ENCODE peak calls at places on chromosomes 11 and 22, in ten cellular contexts. One of them, this sample, is unnamed.

GRCh38 chr11:97702948-97703347 is 1313.1 kb downstream of the JRKL start:
- DNase-seq in PC-9: no peak
- DNase-seq in CD8-positive, alpha-beta T cell: no peak
- DNase-seq in naive thymus-derived CD8-positive, alpha-beta T cell: no peak
- DNase-seq in activated T-helper 1 cell treated with anti-CD3 and anti-CD28 coated beads, Interleukin-12 subunit alpha, Interleukin-12 subunit beta, Interleukin-2, Interleukin-4 antibody, amounts not matched to agents 30 ng/mL and 10 ng/mL and 1 ng/mL, durations not matched to agents 14 hours and 24 hours and 36 hours: no peak
- DNase-seq in OCI-LY7: no peak
- DNase-seq in EL: no peak
- DNase-seq in neural progenitor cell: no peak
- DNase-seq in kidney tubule cell: no peak
- DNase-seq in WTC11: no peak
- DNase-seq in this sample: no peak

GRCh38 chr11:133966924-133967598 is 10.3 kb upstream of the IGSF9B start:
- DNase-seq in PC-9: no peak
- DNase-seq in CD8-positive, alpha-beta T cell: peak
- DNase-seq in naive thymus-derived CD8-positive, alpha-beta T cell: peak
- DNase-seq in activated T-helper 1 cell treated with anti-CD3 and anti-CD28 coated beads, Interleukin-12 subunit alpha, Interleukin-12 subunit beta, Interleukin-2, Interleukin-4 antibody, amounts not matched to agents 30 ng/mL and 10 ng/mL and 1 ng/mL, durations not matched to agents 14 hours and 24 hours and 36 hours: peak
- DNase-seq in OCI-LY7: no peak
- DNase-seq in EL: no peak
- DNase-seq in neural progenitor cell: peak
- DNase-seq in kidney tubule cell: peak
- DNase-seq in WTC11: peak
- DNase-seq in this sample: peak

GRCh38 chr11:86015699-86016098 is 53.2 kb downstream of the PICALM start:
- DNase-seq in PC-9: no peak
- DNase-seq in CD8-positive, alpha-beta T cell: no peak
- DNase-seq in naive thymus-derived CD8-positive, alpha-beta T cell: no peak
- DNase-seq in activated T-helper 1 cell treated with anti-CD3 and anti-CD28 coated beads, Interleukin-12 subunit alpha, Interleukin-12 subunit beta, Interleukin-2, Interleukin-4 antibody, amounts not matched to agents 30 ng/mL and 10 ng/mL and 1 ng/mL, durations not matched to agents 14 hours and 24 hours and 36 hours: no peak
- DNase-seq in OCI-LY7: no peak
- DNase-seq in EL: no peak
- DNase-seq in neural progenitor cell: no peak
- DNase-seq in kidney tubule cell: no peak
- DNase-seq in WTC11: no peak
- DNase-seq in this sample: no peak

GRCh38 chr22:27344546-27344945 is 457.0 kb downstream of the MN1 start:
- DNase-seq in PC-9: no peak
- DNase-seq in CD8-positive, alpha-beta T cell: no peak
- DNase-seq in naive thymus-derived CD8-positive, alpha-beta T cell: no peak
- DNase-seq in activated T-helper 1 cell treated with anti-CD3 and anti-CD28 coated beads, Interleukin-12 subunit alpha, Interleukin-12 subunit beta, Interleukin-2, Interleukin-4 antibody, amounts not matched to agents 30 ng/mL and 10 ng/mL and 1 ng/mL, durations not matched to agents 14 hours and 24 hours and 36 hours: no peak
- DNase-seq in OCI-LY7: no peak
- DNase-seq in EL: no peak
- DNase-seq in neural progenitor cell: no peak
- DNase-seq in kidney tubule cell: no peak
- DNase-seq in WTC11: no peak
- DNase-seq in this sample: no peak

GRCh38 chr11:128878455-128878854 is 11.4 kb upstream of the KCNJ1 start:
- DNase-seq in PC-9: no peak
- DNase-seq in CD8-positive, alpha-beta T cell: no peak
- DNase-seq in naive thymus-derived CD8-positive, alpha-beta T cell: no peak
- DNase-seq in activated T-helper 1 cell treated with anti-CD3 and anti-CD28 coated beads, Interleukin-12 subunit alpha, Interleukin-12 subunit beta, Interleukin-2, Interleukin-4 antibody, amounts not matched to agents 30 ng/mL and 10 ng/mL and 1 ng/mL, durations not matched to agents 14 hours and 24 hours and 36 hours: no peak
- DNase-seq in OCI-LY7: no peak
- DNase-seq in EL: no peak
- DNase-seq in neural progenitor cell: no peak
- DNase-seq in kidney tubule cell: no peak
- DNase-seq in WTC11: no peak
- DNase-seq in this sample: no peak

GRCh38 chr22:49767355-49768062 is 60.2 kb downstream of the BRD1 start:
- DNase-seq in PC-9: peak
- DNase-seq in CD8-positive, alpha-beta T cell: no peak
- DNase-seq in naive thymus-derived CD8-positive, alpha-beta T cell: no peak
- DNase-seq in activated T-helper 1 cell treated with anti-CD3 and anti-CD28 coated beads, Interleukin-12 subunit alpha, Interleukin-12 subunit beta, Interleukin-2, Interleukin-4 antibody, amounts not matched to agents 30 ng/mL and 10 ng/mL and 1 ng/mL, durations not matched to agents 14 hours and 24 hours and 36 hours: peak
- DNase-seq in OCI-LY7: peak
- DNase-seq in EL: peak
- DNase-seq in neural progenitor cell: peak
- DNase-seq in kidney tubule cell: peak
- DNase-seq in WTC11: peak
- DNase-seq in this sample: peak

GRCh38 chr11:86115542-86116385 is 46.9 kb upstream of the PICALM start:
- DNase-seq in PC-9: no peak
- DNase-seq in CD8-positive, alpha-beta T cell: no peak
- DNase-seq in naive thymus-derived CD8-positive, alpha-beta T cell: no peak
- DNase-seq in activated T-helper 1 cell treated with anti-CD3 and anti-CD28 coated beads, Interleukin-12 subunit alpha, Interleukin-12 subunit beta, Interleukin-2, Interleukin-4 antibody, amounts not matched to agents 30 ng/mL and 10 ng/mL and 1 ng/mL, durations not matched to agents 14 hours and 24 hours and 36 hours: no peak
- DNase-seq in OCI-LY7: no peak
- DNase-seq in EL: peak
- DNase-seq in neural progenitor cell: no peak
- DNase-seq in kidney tubule cell: peak
- DNase-seq in WTC11: no peak
- DNase-seq in this sample: no peak

GRCh38 chr22:49962751-49963646 is 2.4 kb downstream of the PIM3 start:
- DNase-seq in PC-9: no peak
- DNase-seq in CD8-positive, alpha-beta T cell: no peak
- DNase-seq in naive thymus-derived CD8-positive, alpha-beta T cell: no peak
- DNase-seq in activated T-helper 1 cell treated with anti-CD3 and anti-CD28 coated beads, Interleukin-12 subunit alpha, Interleukin-12 subunit beta, Interleukin-2, Interleukin-4 antibody, amounts not matched to agents 30 ng/mL and 10 ng/mL and 1 ng/mL, durations not matched to agents 14 hours and 24 hours and 36 hours: no peak
- DNase-seq in OCI-LY7: no peak
- DNase-seq in EL: no peak
- DNase-seq in neural progenitor cell: no peak
- DNase-seq in kidney tubule cell: no peak
- DNase-seq in WTC11: peak
- DNase-seq in this sample: peak

GRCh38 chr11:111349191-111349695 is 29.8 kb downstream of the POU2AF1 start:
- DNase-seq in PC-9: no peak
- DNase-seq in CD8-positive, alpha-beta T cell: no peak
- DNase-seq in naive thymus-derived CD8-positive, alpha-beta T cell: no peak
- DNase-seq in activated T-helper 1 cell treated with anti-CD3 and anti-CD28 coated beads, Interleukin-12 subunit alpha, Interleukin-12 subunit beta, Interleukin-2, Interleukin-4 antibody, amounts not matched to agents 30 ng/mL and 10 ng/mL and 1 ng/mL, durations not matched to agents 14 hours and 24 hours and 36 hours: no peak
- DNase-seq in OCI-LY7: no peak
- DNase-seq in EL: no peak
- DNase-seq in neural progenitor cell: no peak
- DNase-seq in kidney tubule cell: no peak
- DNase-seq in WTC11: no peak
- DNase-seq in this sample: no peak

GRCh38 chr11:20762112-20762511 is 92.7 kb downstream of the NELL1 start:
- DNase-seq in PC-9: no peak
- DNase-seq in CD8-positive, alpha-beta T cell: no peak
- DNase-seq in naive thymus-derived CD8-positive, alpha-beta T cell: no peak
- DNase-seq in activated T-helper 1 cell treated with anti-CD3 and anti-CD28 coated beads, Interleukin-12 subunit alpha, Interleukin-12 subunit beta, Interleukin-2, Interleukin-4 antibody, amounts not matched to agents 30 ng/mL and 10 ng/mL and 1 ng/mL, durations not matched to agents 14 hours and 24 hours and 36 hours: no peak
- DNase-seq in OCI-LY7: no peak
- DNase-seq in EL: no peak
- DNase-seq in neural progenitor cell: peak
- DNase-seq in kidney tubule cell: no peak
- DNase-seq in WTC11: no peak
- DNase-seq in this sample: no peak